ENCODE peak calls at places on chromosomes 16 and 17, in nine cellular contexts. G, R, E, C, Q, F, N, H and I are unnamed samples.

GRCh38 chr16:66084306-66084705 is 282.2 kb upstream of the CDH5 start:
- DNase-seq in H (no peak), F (no peak), N (no peak), Q (no peak), G (no peak), C (no peak), E (no peak), R (no peak), I (no peak)

GRCh38 chr16:78993342-78993741 is 607.2 kb downstream of the MAF start:
- DNase-seq in F (no peak), R (no peak), C (no peak), Q (no peak), N (no peak), G (no peak), E (no peak), H (no peak), I (no peak)

GRCh38 chr16:25013049-25013448 is 2.1 kb downstream of the ARHGAP17 start:
- DNase-seq in E (no peak), G (no peak), C (no peak), H (no peak), Q (no peak), F (no peak), R (no peak), N (no peak), I (no peak)

GRCh38 chr16:23016372-23016771 is 132.9 kb downstream of the USP31 start:
- DNase-seq in R (no peak), G (no peak), H (no peak), C (no peak), N (no peak), F (no peak), E (no peak), Q (no peak), I (no peak)

GRCh38 chr16:87584271-87584670 is 18.0 kb upstream of the JPH3 start:
- DNase-seq in E (peak; percentile 22), Q (no peak), H (no peak), R (no peak), C (no peak), N (no peak), F (no peak), G (no peak), I (no peak)

GRCh38 chr17:75632428-75632827 is 806 bp upstream of the SMIM5 start:
- DNase-seq in C (no peak), F (no peak), Q (no peak), N (no peak), H (no peak), E (no peak), R (no peak), G (no peak), I (no peak)

GRCh38 chr16:69118468-69118867 is 13.0 kb downstream of the HAS3 start:
- DNase-seq in F (no peak), E (no peak), R (no peak), G (no peak), C (no peak), H (no peak), N (no peak), Q (no peak), I (no peak)

GRCh38 chr16:70495425-70496182 is 27.8 kb downstream of the COG4 start:
- DNase-seq in R (no peak), G (no peak), H (no peak), Q (no peak), F (no peak), E (no peak), N (no peak), C (no peak), I (no peak)

GRCh38 chr17:13030459-13031305 is 12.9 kb upstream of the ELAC2 start:
- DNase-seq in R (no peak), F (no peak), H (peak; percentile 45), E (peak; percentile 66), G (peak; percentile 25), N (peak; percentile 63), C (peak; percentile 57), Q (peak; percentile 74), I (peak; percentile 59)

GRCh38 chr16:117381-118365 is 20.8 kb downstream of the NPRL3 start:
- DNase-seq in N (peak; percentile 80), Q (peak; percentile 95), C (peak; percentile 77), G (peak; percentile 56), R (no peak), H (peak; percentile 62), F (no peak), E (no peak), I (peak; percentile 76)

GRCh38 chr16:49458221-49458620 is 84.6 kb downstream of the C16orf78 start:
- DNase-seq in E (no peak), C (peak; percentile 42), R (no peak), F (no peak), Q (no peak), N (no peak), H (no peak), G (no peak), I (no peak)

GRCh38 chr17:19308398-19308797 is 54.1 kb downstream of the B9D1 start:
- DNase-seq in Q (no peak), C (no peak), G (no peak), F (no peak), E (no peak), H (no peak), R (no peak), N (no peak), I (no peak)

GRCh38 chr16:27241658-27242057 is 26.9 kb downstream of the NSMCE1 start:
- DNase-seq in E (no peak), G (no peak), H (no peak), F (no peak), Q (no peak), N (no peak), R (no peak), C (peak; percentile 45), I (no peak)

GRCh38 chr17:9101356-9101755 is 80.0 kb downstream of the NTN1 start:
- DNase-seq in E (no peak), N (no peak), H (no peak), C (no peak), G (no peak), Q (no peak), R (no peak), F (no peak), I (no peak)

DNA sequence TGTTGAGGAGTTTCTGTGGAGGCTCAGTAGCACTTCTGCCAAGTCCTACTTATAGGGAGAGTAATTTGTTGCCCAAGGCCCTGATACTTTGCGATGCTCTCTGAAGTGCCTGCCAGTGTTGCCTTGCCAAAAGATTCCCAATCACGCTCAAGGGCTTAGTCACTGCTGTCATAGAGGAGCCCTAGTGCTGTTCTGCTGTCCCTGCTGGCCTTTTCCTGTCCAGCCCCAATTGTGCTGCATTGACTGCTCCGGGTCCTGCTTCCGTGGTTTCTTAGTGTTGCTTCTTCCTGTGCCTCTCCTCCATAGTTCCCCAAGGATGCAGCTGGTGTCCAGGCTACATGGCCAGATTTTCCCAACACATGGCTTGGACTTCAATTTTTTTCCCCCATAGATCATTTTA is 13.9 kb downstream of the NUP93 start:
- DNase-seq in H (no peak), G (no peak), F (peak; percentile 35), E (peak; percentile 22), C (no peak), N (no peak), Q (peak; percentile 57), R (no peak), I (no peak)
- TF ChIP-seq CTCF in H (no peak), G (no peak), F (no peak), E (no peak), C (no peak), N (no peak), Q (no peak), R (no peak), I (no peak)

GRCh38 chr17:31401456-31402254 is 10.2 kb downstream of the RAB11FIP4 start:
- DNase-seq in Q (no peak), R (no peak), F (no peak), C (no peak), G (no peak), H (no peak), E (no peak), N (no peak), I (no peak)

GRCh38 chr17:31400481-31400950 is 9.0 kb downstream of the RAB11FIP4 start:
- DNase-seq in F (no peak), C (no peak), R (no peak), G (no peak), N (no peak), H (no peak), Q (no peak), E (no peak), I (no peak)

GRCh38 chr17:31397256-31397939 is 5.9 kb downstream of the RAB11FIP4 start:
- DNase-seq in R (no peak), N (no peak), E (no peak), G (no peak), H (no peak), F (no peak), Q (no peak), C (peak; percentile 47), I (no peak)

GRCh38 chr17:31394544-31394943 is 3.1 kb downstream of the RAB11FIP4 start:
- DNase-seq in R (peak; percentile 13), F (no peak), E (peak; percentile 73), Q (peak; percentile 87), G (no peak), C (peak; percentile 50), H (peak; percentile 84), N (peak; percentile 90), I (peak; percentile 94)

DNA sequence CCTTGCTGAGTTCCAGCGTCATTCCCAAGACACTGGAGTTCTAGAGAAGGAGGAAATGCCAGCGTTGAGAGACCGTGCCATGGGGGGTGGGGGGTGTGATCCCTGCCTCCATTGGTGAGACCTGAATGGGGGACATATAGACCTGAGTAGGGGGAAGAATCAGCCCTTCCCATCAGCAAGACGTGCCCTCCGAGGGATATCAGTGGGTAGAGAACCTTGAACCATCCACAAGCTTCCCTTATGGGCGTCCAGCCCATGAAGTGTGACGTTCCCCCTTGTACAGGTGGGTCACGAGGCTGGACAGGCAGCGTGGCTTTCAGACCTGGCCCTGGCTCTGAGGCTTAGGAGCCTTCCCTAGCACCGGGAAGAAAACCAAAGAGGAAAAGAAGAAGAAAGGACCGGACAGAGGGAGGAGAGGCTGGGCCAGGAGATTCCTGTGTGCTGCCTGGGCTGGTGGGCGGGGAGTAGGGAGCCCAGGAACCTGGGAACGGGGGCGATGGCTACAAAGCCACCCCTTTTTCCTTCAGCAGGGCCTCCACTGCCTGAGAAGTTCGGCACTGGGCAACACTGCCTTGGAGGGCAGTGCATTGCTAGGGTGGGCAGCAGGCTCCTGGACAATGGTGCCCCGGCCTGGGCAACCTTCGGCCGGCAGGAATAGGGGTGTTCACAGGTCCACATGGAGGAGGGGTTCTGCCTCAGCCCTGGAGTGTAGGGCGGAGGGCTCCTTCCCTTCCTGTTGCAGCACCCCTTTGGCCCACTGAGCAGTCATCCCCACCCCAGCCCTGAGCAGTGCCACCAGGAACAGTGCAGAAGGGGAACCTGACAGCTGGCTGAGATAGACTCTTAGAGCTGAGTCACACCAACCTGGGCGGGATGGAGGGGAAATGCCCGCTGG is 7.2 kb downstream of the RAB11FIP4 start:
- DNase-seq in H (no peak), G (no peak), N (no peak), E (no peak), R (no peak), Q (no peak), C (peak; percentile 25), F (no peak), I (no peak)
- TF ChIP-seq CTCF in H (no peak), G (no peak), N (no peak), E (no peak), R (no peak), Q (no peak), C (no peak), F (no peak), I (no peak)

GRCh38 chr17:70132505-70132904 is 36.8 kb upstream of the KCNJ2 start:
- DNase-seq in F (no peak), E (no peak), H (no peak), N (no peak), R (no peak), Q (no peak), C (no peak), G (no peak), I (no peak)
- TF ChIP-seq CTCF in F (no peak), E (no peak), H (no peak), N (no peak), R (no peak), Q (no peak), C (no peak), G (no peak), I (no peak)

GRCh38 chr17:42548070-42548837 is 4.5 kb upstream of the HSD17B1 start:
- DNase-seq in N (peak; percentile 90), H (peak; percentile 77), G (peak; percentile 58), F (no peak), Q (peak; percentile 98), E (peak; percentile 47), R (no peak), C (peak; percentile 86), I (peak; percentile 87)
- TF ChIP-seq CTCF in N (peak; percentile 59), H (peak; percentile 67), G (peak; percentile 22), F (no peak), Q (peak; percentile 56), E (peak; percentile 62), R (no peak), C (peak; percentile 53), I (peak; percentile 28)